ENCODE peak calls at places on chromosomes 4 and X, in ten cellular contexts. L, Y, U, X, I, D, J, C, T and B are unnamed samples.
A peak's percentile ranks its signal among the peaks of the same experiment; 100 is the strongest.

GRCh38 chrX:1400049-1400448 is 8.1 kb upstream of the SLC25A6 start:
- DNase-seq in U (no peak), T (no peak), Y (no peak), X (no peak), L (no peak), J (no peak), D (no peak), C (no peak), I (no peak), B (no peak)

GRCh38 chr4:47641755-47642154 is 156.7 kb downstream of the ATP10D start:
- DNase-seq in U (peak; percentile 27), I (no peak), Y (no peak), L (peak; percentile 41), C (no peak), T (peak; percentile 4), J (no peak), X (no peak), D (no peak), B (no peak)

GRCh38 chrX:103818844-103819243 is 13.2 kb downstream of the RAB9B start:
- DNase-seq in U (no peak), T (no peak), L (peak; percentile 31), X (no peak), C (no peak), Y (no peak), D (no peak), J (no peak), I (no peak), B (no peak)

GRCh38 chrX:134999469-134999868 is 8.7 kb downstream of the SMIM10 start:
- DNase-seq in J (no peak), X (no peak), L (peak; percentile 70), C (no peak), U (peak; percentile 38), I (no peak), D (peak; percentile 3), Y (no peak), T (peak; percentile 4), B (no peak)

GRCh38 chrX:131955099-131955777 is 67.9 kb upstream of the STK26 start:
- DNase-seq in C (no peak), I (no peak), J (no peak), Y (no peak), L (no peak), U (no peak), T (no peak), D (no peak), X (no peak), B (no peak)

GRCh38 chr4:8779371-8779988 is 92.2 kb downstream of the HMX1 start:
- DNase-seq in L (no peak), C (no peak), I (no peak), X (no peak), T (no peak), U (no peak), J (no peak), Y (no peak), D (no peak), B (no peak)

GRCh38 chr4:115107411-115107810 is 6.0 kb downstream of the NDST4 start:
- DNase-seq in C (no peak), T (no peak), I (no peak), J (no peak), X (no peak), Y (no peak), D (no peak), L (no peak), U (no peak), B (no peak)

GRCh38 chr4:128979934-128980333 is 113.4 kb downstream of the SCLT1 start:
- DNase-seq in D (no peak), T (no peak), I (no peak), J (no peak), L (peak; percentile 86), X (no peak), C (no peak), U (peak; percentile 93), Y (no peak), B (no peak)

GRCh38 chr4:75344915-75345314 is 169.3 kb downstream of the RCHY1 start:
- DNase-seq in I (no peak), D (no peak), C (no peak), X (no peak), Y (no peak), L (peak; percentile 86), J (no peak), T (no peak), U (peak; percentile 25), B (no peak)

GRCh38 chr4:138893991-138894390 is 121.6 kb upstream of the NOCT start:
- DNase-seq in I (no peak), U (no peak), C (no peak), D (no peak), X (no peak), T (no peak), L (no peak), J (no peak), Y (no peak), B (no peak)

GRCh38 chrX:118872102-118872566 is 48.5 kb downstream of the ZCCHC12 start:
- DNase-seq in Y (no peak), T (no peak), U (no peak), L (peak; percentile 4), C (no peak), I (no peak), D (no peak), J (no peak), X (no peak), B (no peak)

GRCh38 chrX:48864210-48864609 is 28.8 kb upstream of the PCSK1N start:
- DNase-seq in J (no peak), T (no peak), U (peak; percentile 76), L (peak; percentile 36), Y (no peak), C (no peak), I (no peak), X (no peak), D (no peak), B (no peak)